ENCODE peak calls at places on chromosomes 4 and X, in four cellular contexts. One of them, this sample, is unnamed.

GRCh38 chr4:27066591-27066990 is 205.9 kb downstream of the STIM2 start:
- DNase-seq in GM13977: no peak
- DNase-seq in body of pancreas: no peak
- DNase-seq in hepatocyte: no peak
- DNase-seq in this sample: no peak

GRCh38 chrX:129360175-129360574 is 163.1 kb downstream of the SMARCA1 start:
- DNase-seq in hepatocyte: peak; percentile 53
- DNase-seq in GM13977: peak; percentile 17
- DNase-seq in body of pancreas: peak; percentile 18
- DNase-seq in this sample: peak; percentile 61

GRCh38 chrX:101136235-101136634 is 38.2 kb downstream of the CENPI start:
- DNase-seq in GM13977: no peak
- DNase-seq in hepatocyte: no peak
- DNase-seq in body of pancreas: no peak
- DNase-seq in this sample: no peak

GRCh38 chr4:109611045-109611616 is 51.1 kb downstream of the MCUB start:
- DNase-seq in hepatocyte: peak; percentile 9
- DNase-seq in body of pancreas: no peak
- DNase-seq in GM13977: no peak
- DNase-seq in this sample: no peak

GRCh38 chr4:87616268-87616667 is 7.9 kb downstream of the DSPP start:
- DNase-seq in hepatocyte: no peak
- DNase-seq in GM13977: no peak
- DNase-seq in body of pancreas: no peak
- DNase-seq in this sample: no peak

GRCh38 chrX:110066488-110067225 is 63.7 kb downstream of the TMEM164 start:
- DNase-seq in hepatocyte: no peak
- DNase-seq in body of pancreas: peak; percentile 74
- DNase-seq in GM13977: no peak
- DNase-seq in this sample: no peak

GRCh38 chrX:45709381-45709780 is 508.7 kb upstream of the DIPK2B start:
- DNase-seq in hepatocyte: no peak
- DNase-seq in body of pancreas: no peak
- DNase-seq in GM13977: no peak
- DNase-seq in this sample: no peak

GRCh38 chrX:37912286-37912685 is 64.9 kb upstream of the DYNLT3 start:
- DNase-seq in GM13977: no peak
- DNase-seq in hepatocyte: peak; percentile 28
- DNase-seq in body of pancreas: no peak
- DNase-seq in this sample: peak; percentile 4

GRCh38 chrX:45428816-45429215 is 228.1 kb upstream of the DIPK2B start:
- DNase-seq in GM13977: no peak
- DNase-seq in body of pancreas: no peak
- DNase-seq in hepatocyte: no peak
- DNase-seq in this sample: no peak

GRCh38 chr4:85707591-85707990 is 232.6 kb downstream of the ARHGAP24 start:
- DNase-seq in GM13977: peak; percentile 12
- DNase-seq in hepatocyte: no peak
- DNase-seq in body of pancreas: no peak
- DNase-seq in this sample: no peak

GRCh38 chr4:55435136-55435535 is 39.4 kb downstream of the TMEM165 start:
- DNase-seq in hepatocyte: peak; percentile 30
- DNase-seq in body of pancreas: no peak
- DNase-seq in GM13977: no peak
- DNase-seq in this sample: peak; percentile 52

GRCh38 chrX:131831185-131831520 is 191.9 kb upstream of the STK26 start:
- DNase-seq in body of pancreas: no peak
- DNase-seq in GM13977: no peak
- DNase-seq in hepatocyte: no peak
- DNase-seq in this sample: no peak

GRCh38 chr4:138406881-138407280 is 164.7 kb upstream of the SLC7A11 start:
- DNase-seq in hepatocyte: no peak
- DNase-seq in body of pancreas: no peak
- DNase-seq in GM13977: no peak
- DNase-seq in this sample: no peak

GRCh38 chr4:1855334-1856070 is 454 bp downstream of the LETM1 start:
- DNase-seq in hepatocyte: peak; percentile 43
- DNase-seq in GM13977: peak; percentile 48
- DNase-seq in body of pancreas: peak; percentile 33
- DNase-seq in this sample: peak; percentile 26

GRCh38 chr4:1403591-1404572 is 2.4 kb downstream of the NKX1-1 start:
- DNase-seq in hepatocyte: peak; percentile 5
- DNase-seq in GM13977: peak; percentile 59
- DNase-seq in body of pancreas: no peak
- DNase-seq in this sample: no peak

GRCh38 chr4:142406051-142406549 is 440.0 kb downstream of the INPP4B start:
- DNase-seq in GM13977: no peak
- DNase-seq in hepatocyte: peak; percentile 4
- DNase-seq in body of pancreas: no peak
- DNase-seq in this sample: peak; percentile 18
- TF ChIP-seq CTCF in GM13977: no peak
- TF ChIP-seq CTCF in hepatocyte: no peak
- TF ChIP-seq CTCF in body of pancreas: no peak
- TF ChIP-seq CTCF in this sample: no peak

DNA sequence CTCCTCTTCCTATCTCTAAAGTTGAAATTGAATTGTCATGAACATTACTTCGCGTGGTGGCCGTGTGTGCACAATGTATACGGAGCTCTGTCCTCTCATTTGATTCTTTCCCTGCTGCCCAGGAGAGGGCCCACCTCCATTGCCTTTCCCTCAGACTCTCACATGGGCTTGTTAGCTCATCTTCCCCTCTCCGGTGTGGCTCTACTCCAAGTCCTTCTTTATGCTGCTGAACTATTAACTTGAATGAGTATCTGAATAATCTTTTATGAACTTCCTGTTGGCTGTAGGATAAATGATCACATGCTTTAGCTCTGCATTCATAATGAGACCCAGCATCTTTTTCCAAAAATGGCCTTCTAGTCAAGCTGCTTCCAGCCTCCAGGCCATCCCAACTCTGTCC is 68.8 kb upstream of the CLNK start:
- DNase-seq in body of pancreas: no peak
- DNase-seq in GM13977: no peak
- DNase-seq in hepatocyte: no peak
- DNase-seq in this sample: no peak
- TF ChIP-seq CTCF in body of pancreas: no peak
- TF ChIP-seq CTCF in GM13977: no peak
- TF ChIP-seq CTCF in hepatocyte: no peak
- TF ChIP-seq CTCF in this sample: no peak

GRCh38 chr4:20249333-20249732 is 2.4 kb upstream of the SLIT2 start:
- DNase-seq in hepatocyte: peak; percentile 21
- DNase-seq in GM13977: no peak
- DNase-seq in body of pancreas: no peak
- DNase-seq in this sample: no peak
- TF ChIP-seq CTCF in hepatocyte: peak; percentile 51
- TF ChIP-seq CTCF in GM13977: no peak
- TF ChIP-seq CTCF in body of pancreas: peak; percentile 47
- TF ChIP-seq CTCF in this sample: no peak

GRCh38 chr4:19224820-19225219 is 1026.9 kb upstream of the SLIT2 start:
- DNase-seq in body of pancreas: no peak
- DNase-seq in hepatocyte: peak; percentile 56
- DNase-seq in GM13977: peak; percentile 9
- DNase-seq in this sample: no peak
- TF ChIP-seq CTCF in body of pancreas: peak; percentile 34
- TF ChIP-seq CTCF in hepatocyte: peak; percentile 58
- TF ChIP-seq CTCF in GM13977: peak; percentile 39
- TF ChIP-seq CTCF in this sample: peak; percentile 32

This sample was measured in activated CD8-positive, alpha-beta T cell treated with anti-CD3 and anti-CD28 coated beads for 36 hours.